ENCODE peak calls at places on chromosomes 6 and 20, in five cellular contexts. A, S, Q, F and R are unnamed samples.

GRCh38 chr6:125953502-125953875 is 3.1 kb upstream of the HINT3 start:
- DNase-seq in A (no peak), Q (peak; percentile 12), F (no peak), S (no peak), R (no peak)

GRCh38 chr6:16676978-16677377 is 84.3 kb downstream of the ATXN1 start:
- DNase-seq in F (no peak), S (peak; percentile 75), A (no peak), Q (no peak), R (no peak)

GRCh38 chr6:127484207-127484858 is 25.1 kb upstream of the KIAA0408 start:
- DNase-seq in S (peak; percentile 23), F (no peak), Q (peak; percentile 10), A (no peak), R (no peak)

GRCh38 chr20:1029980-1030379 is 27.9 kb upstream of the RSPO4 start:
- DNase-seq in S (no peak), Q (no peak), A (no peak), F (no peak), R (no peak)

GRCh38 chr6:98323605-98324004 is 510.8 kb upstream of the POU3F2 start:
- DNase-seq in S (no peak), A (no peak), F (no peak), Q (no peak), R (no peak)

GRCh38 chr20:17710379-17711305 is 10.9 kb downstream of the BANF2 start:
- DNase-seq in A (no peak), S (no peak), F (no peak), Q (no peak), R (no peak)

GRCh38 chr6:15502451-15503345 is 160.1 kb downstream of the DTNBP1 start:
- DNase-seq in F (no peak), A (no peak), S (no peak), Q (no peak), R (no peak)

GRCh38 chr6:139338845-139339244 is 35.6 kb downstream of the CITED2 start:
- DNase-seq in A (no peak), S (no peak), Q (no peak), F (no peak), R (no peak)

GRCh38 chr6:169811072-169811471 is 59.6 kb downstream of the ERMARD start:
- DNase-seq in F (no peak), A (no peak), S (no peak), Q (no peak), R (no peak)

GRCh38 chr20:35049776-35050352 is 42.7 kb downstream of the TRPC4AP start:
- DNase-seq in A (no peak), F (no peak), Q (no peak), S (peak; percentile 46), R (no peak)

GRCh38 chr6:160069050-160069454 is 52.6 kb upstream of the SLC22A1 start:
- DNase-seq in A (no peak), Q (peak; percentile 49), S (no peak), F (no peak), R (no peak)

GRCh38 chr6:16239090-16239797 is 857 bp downstream of the GMPR start:
- DNase-seq in A (peak; percentile 7), Q (peak; percentile 39), F (no peak), S (no peak), R (peak; percentile 82)

GRCh38 chr20:22060610-22061009 is 355.1 kb downstream of the PAX1 start:
- DNase-seq in F (no peak), A (no peak), Q (no peak), S (no peak), R (no peak)

GRCh38 chr6:152110878-152111820 is 303.7 kb downstream of the ESR1 start:
- DNase-seq in F (no peak), Q (no peak), S (no peak), A (no peak), R (no peak)

GRCh38 chr6:159806021-159806458 is 6.0 kb downstream of the PNLDC1 start:
- DNase-seq in F (no peak), A (no peak), S (no peak), Q (no peak), R (no peak)

GRCh38 chr6:56953597-56954388 is 1.1 kb upstream of the BEND6 start:
- DNase-seq in A (peak; percentile 5), S (peak; percentile 9), Q (peak; percentile 20), F (no peak), R (no peak)

GRCh38 chr6:84052204-84052882 is 18.8 kb downstream of the MRAP2 start:
- DNase-seq in S (no peak), F (peak; percentile 70), Q (no peak), A (no peak), R (peak; percentile 67)

GRCh38 chr20:34262488-34263288 is 21.5 kb downstream of the ASIP start:
- DNase-seq in Q (no peak), A (no peak), S (no peak), F (no peak), R (peak; percentile 62)